ENCODE peak calls at places on chromosome 16, in five cellular contexts. G is body of pancreas, H is heart left ventricle, C is transverse colon, O is spleen. B is an unnamed sample.

GRCh38 chr16:27436921-27437650 is 35.1 kb downstream of the IL21R start:
- DNase-seq in G (no peak), H (peak), C (no peak), O (peak), B (no peak)

GRCh38 chr16:77896357-77896972 is 108.1 kb downstream of the VAT1L start:
- DNase-seq in G (no peak), H (no peak), C (no peak), O (no peak), B (no peak)

GRCh38 chr16:59878479-59878878 is 1144.4 kb upstream of the GOT2 start:
- DNase-seq in G (peak), H (no peak), C (no peak), O (no peak), B (no peak)

GRCh38 chr16:2511128-2511785 is 2.5 kb upstream of the ATP6V0C start:
- DNase-seq in G (no peak), H (no peak), C (peak), O (peak), B (no peak)

GRCh38 chr16:88569614-88569984 is 604 bp upstream of the ZC3H18 start:
- DNase-seq in G (peak), H (no peak), C (no peak), O (peak), B (no peak)

GRCh38 chr16:5448798-5449197 is 351.2 kb upstream of the EEF2KMT start:
- DNase-seq in G (no peak), H (no peak), C (no peak), O (no peak), B (no peak)

GRCh38 chr16:13390093-13390985 is 488.9 kb downstream of the SHISA9 start:
- DNase-seq in G (no peak), H (no peak), C (no peak), O (no peak), B (peak)

GRCh38 chr16:12132850-12133249 is 156.3 kb downstream of the SNX29 start:
- DNase-seq in G (no peak), H (no peak), C (no peak), O (no peak), B (no peak)

GRCh38 chr16:24993722-24994686 is 21.2 kb downstream of the ARHGAP17 start:
- DNase-seq in G (peak), H (no peak), C (peak), O (no peak), B (no peak)

GRCh38 chr16:57051696-57052228 is 40.6 kb upstream of the CPNE2 start:
- DNase-seq in G (no peak), H (no peak), C (no peak), O (no peak), B (no peak)

GRCh38 chr16:57048095-57048494 is 44.3 kb upstream of the CPNE2 start:
- DNase-seq in G (no peak), H (no peak), C (no peak), O (no peak), B (no peak)

GRCh38 chr16:57053206-57053605 is 39.2 kb upstream of the CPNE2 start:
- DNase-seq in G (no peak), H (no peak), C (no peak), O (no peak), B (no peak)

GRCh38 chr16:57045694-57046381 is 46.5 kb upstream of the CPNE2 start:
- DNase-seq in G (peak), H (peak), C (peak), O (peak), B (no peak)

GRCh38 chr16:57049678-57050077 is 42.7 kb upstream of the CPNE2 start:
- DNase-seq in G (no peak), H (no peak), C (no peak), O (no peak), B (peak)
- TF ChIP-seq POLR2A in G (no peak), H (no peak), C (no peak), O (no peak), B (no peak)

GRCh38 chr16:684961-685696 is 995 bp upstream of the JMJD8 start:
- DNase-seq in G (no peak), H (no peak), C (no peak), O (peak), B (no peak)

GRCh38 chr16:687499-687898 is 2.7 kb downstream of the WDR24 start:
- DNase-seq in G (no peak), H (no peak), C (no peak), O (no peak), B (no peak)

GRCh38 chr16:686459-687260 is 2.5 kb upstream of the JMJD8 start:
- DNase-seq in G (no peak), H (no peak), C (no peak), O (no peak), B (no peak)

GRCh38 chr16:684067-684794 is at the start of gene JMJD8:
- DNase-seq in G (peak), H (peak), C (peak), O (peak), B (peak)

GRCh38 chr16:685967-686366 is 1.8 kb upstream of the JMJD8 start:
- DNase-seq in G (peak), H (no peak), C (peak), O (peak), B (no peak)
- TF ChIP-seq POLR2A in G (no peak), H (no peak), C (no peak), O (no peak), B (no peak)

GRCh38 chr16:57091990-57092785 is at the start of gene CPNE2:
- DNase-seq in G (peak), H (peak), C (peak), O (peak), B (peak)
- TF ChIP-seq POLR2A in G (peak), H (no peak), C (peak), O (no peak), B (no peak)

GRCh38 chr16:86372193-86372592 is 138.1 kb upstream of the FOXF1 start:
- DNase-seq in G (no peak), H (no peak), C (no peak), O (no peak), B (no peak)
- TF ChIP-seq POLR2A in G (no peak), H (no peak), C (no peak), O (no peak), B (no peak)

GRCh38 chr16:85611205-85611454 is 2.0 kb upstream of the GSE1 start:
- DNase-seq in G (no peak), H (peak), C (no peak), O (peak), B (no peak)

GRCh38 chr16:85612191-85612800 is 826 bp upstream of the GSE1 start:
- DNase-seq in G (peak), H (peak), C (peak), O (peak), B (no peak)

GRCh38 chr16:85610446-85611204 is 2.5 kb upstream of the GSE1 start:
- DNase-seq in G (peak), H (peak), C (peak), O (peak), B (peak)

GRCh38 chr16:85612801-85613608 is at the start of gene GSE1:
- DNase-seq in G (peak), H (peak), C (peak), O (peak), B (peak)

GRCh38 chr16:85611455-85612190 is 1.5 kb upstream of the GSE1 start:
- DNase-seq in G (peak), H (peak), C (peak), O (peak), B (no peak)
- TF ChIP-seq POLR2A in G (peak), H (no peak), C (peak), O (no peak), B (no peak)

DNA sequence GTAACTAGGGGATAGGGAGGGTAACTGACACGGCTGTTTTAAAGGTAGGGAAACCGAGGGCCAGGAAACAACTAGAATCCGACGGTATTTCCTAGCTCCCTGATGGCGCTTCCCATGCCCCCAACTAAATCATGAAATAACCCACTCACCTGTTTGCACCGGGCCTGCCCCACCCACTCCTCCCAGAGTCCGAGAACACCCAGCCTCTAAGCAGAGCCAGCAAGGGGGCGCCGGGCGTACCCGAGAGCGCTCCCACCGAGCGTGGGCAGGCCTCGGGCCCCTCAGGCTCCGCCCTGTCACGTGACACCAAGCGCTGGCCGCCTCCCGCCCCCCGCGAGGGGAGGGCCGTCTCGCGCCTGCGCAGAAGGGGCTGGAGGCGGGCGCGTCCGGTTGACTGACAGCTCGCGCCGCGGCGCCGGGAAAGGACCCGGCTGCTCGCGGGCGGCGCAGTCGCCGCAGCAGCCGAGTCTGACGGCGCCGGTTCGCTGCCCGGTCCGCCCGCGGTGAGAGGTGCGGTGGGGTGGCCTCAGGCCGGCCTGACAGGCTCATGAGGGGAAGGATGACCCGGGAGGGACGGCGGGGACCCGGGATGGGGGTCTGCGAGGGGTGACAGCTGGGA is at the start of gene KIAA0513:
- DNase-seq in G (peak), H (peak), C (peak), O (peak), B (peak)
- TF ChIP-seq POLR2A in G (peak), H (no peak), C (peak), O (no peak), B (peak)

GRCh38 chr16:31128711-31129567 is 6.6 kb downstream of the PRSS8 start:
- DNase-seq in G (peak), H (peak), C (peak), O (peak), B (no peak)
- TF ChIP-seq POLR2A in G (peak), H (no peak), C (peak), O (no peak), B (no peak)

GRCh38 chr16:86228713-86229112 is 281.6 kb upstream of the FOXF1 start:
- DNase-seq in G (no peak), H (no peak), C (no peak), O (no peak), B (no peak)

GRCh38 chr16:86225905-86226371 is 284.4 kb upstream of the FOXF1 start:
- DNase-seq in G (no peak), H (no peak), C (no peak), O (peak), B (no peak)

GRCh38 chr16:86227801-86228200 is 282.5 kb upstream of the FOXF1 start:
- DNase-seq in G (no peak), H (no peak), C (no peak), O (no peak), B (no peak)

GRCh38 chr16:86229283-86229682 is 281.0 kb upstream of the FOXF1 start:
- DNase-seq in G (no peak), H (no peak), C (no peak), O (no peak), B (no peak)

GRCh38 chr16:86227041-86227440 is 283.3 kb upstream of the FOXF1 start:
- DNase-seq in G (no peak), H (no peak), C (no peak), O (peak), B (no peak)
- TF ChIP-seq POLR2A in G (no peak), H (no peak), C (no peak), O (no peak), B (no peak)